ENCODE peak calls at places on chromosomes 6 and 20, in seven cellular contexts. T, B, O, K, X, M and D are unnamed samples.

GRCh38 chr6:111483736-111484654 is 977 bp upstream of the REV3L start:
- DNase-seq in O (peak), K (peak), B (peak), T (peak), X (peak), M (peak), D (peak)

GRCh38 chr6:12258591-12258990 is 31.6 kb upstream of the EDN1 start:
- DNase-seq in T (no peak), X (no peak), O (no peak), K (no peak), B (no peak), M (no peak), D (no peak)

GRCh38 chr6:11328613-11329247 is 96.3 kb upstream of the NEDD9 start:
- DNase-seq in T (no peak), M (no peak), K (no peak), X (no peak), O (peak), B (no peak), D (peak)

GRCh38 chr6:125114248-125114858 is 39.2 kb upstream of the TPD52L1 start:
- DNase-seq in B (peak), O (peak), M (peak), K (no peak), X (no peak), T (no peak), D (no peak)

GRCh38 chr6:112013051-112013450 is 40.9 kb upstream of the CCN6 start:
- DNase-seq in X (no peak), K (no peak), M (no peak), B (no peak), T (no peak), O (no peak), D (no peak)

GRCh38 chr6:15429146-15430110 is 183.6 kb downstream of the JARID2 start:
- DNase-seq in M (no peak), O (peak), X (no peak), K (no peak), T (no peak), B (no peak), D (no peak)

GRCh38 chr6:158021376-158021775 is 39.7 kb downstream of the SYNJ2 start:
- DNase-seq in X (no peak), O (no peak), T (no peak), M (no peak), K (no peak), B (no peak), D (no peak)

GRCh38 chr20:25750765-25751696 is 54.4 kb upstream of the ZNF337 start:
- DNase-seq in K (no peak), B (peak), X (peak), O (peak), M (peak), T (no peak), D (no peak)

GRCh38 chr6:44662461-44663121 is 275.1 kb downstream of the CDC5L start:
- DNase-seq in T (peak), B (no peak), O (peak), M (peak), K (no peak), X (peak), D (no peak)

GRCh38 chr20:47546184-47547033 is 44.7 kb downstream of the NCOA3 start:
- DNase-seq in K (no peak), T (no peak), X (no peak), M (no peak), O (peak), B (no peak), D (peak)

GRCh38 chr6:130222775-130223174 is at the start of gene SAMD3:
- DNase-seq in B (no peak), O (no peak), T (no peak), X (no peak), K (no peak), M (no peak), D (no peak)

GRCh38 chr20:24632581-24632980 is 163.2 kb downstream of the SYNDIG1 start:
- DNase-seq in K (no peak), M (peak), B (no peak), O (no peak), T (no peak), X (no peak), D (no peak)

GRCh38 chr6:81241717-81242116 is 510.8 kb downstream of the TENT5A start:
- DNase-seq in T (no peak), B (peak), K (no peak), O (no peak), X (no peak), M (peak), D (peak)

GRCh38 chr6:158772851-158773371 is 46.3 kb downstream of the EZR start:
- DNase-seq in M (no peak), O (no peak), X (no peak), T (no peak), B (no peak), K (no peak), D (no peak)

GRCh38 chr6:41488392-41489129 is 57.6 kb upstream of the FOXP4 start:
- DNase-seq in K (no peak), O (peak), M (peak), X (peak), B (no peak), T (peak), D (peak)

GRCh38 chr6:11500008-11500407 is 37.5 kb upstream of the TMEM170B start:
- DNase-seq in K (no peak), O (peak), T (peak), M (no peak), B (no peak), X (no peak), D (no peak)

GRCh38 chr6:52522151-52522626 is 54.7 kb downstream of the TRAM2 start:
- DNase-seq in B (no peak), X (peak), K (peak), T (no peak), M (no peak), O (peak), D (no peak)

GRCh38 chr20:49631074-49631716 is 63.3 kb upstream of the PTGIS start:
- DNase-seq in O (no peak), T (no peak), K (no peak), B (no peak), M (no peak), X (no peak), D (no peak)
- H3K4me3 ChIP-seq in O (no peak), T (no peak), K (no peak), B (no peak), M (no peak), X (no peak), D (no peak)

GRCh38 chr20:45373353-45374100 is 4.6 kb downstream of the TP53TG5 start:
- DNase-seq in T (no peak), O (peak), B (peak), X (peak), M (peak), K (peak), D (no peak)
- H3K4me3 ChIP-seq in T (peak), O (peak), B (peak), X (peak), M (peak), K (peak), D (peak)

DNA sequence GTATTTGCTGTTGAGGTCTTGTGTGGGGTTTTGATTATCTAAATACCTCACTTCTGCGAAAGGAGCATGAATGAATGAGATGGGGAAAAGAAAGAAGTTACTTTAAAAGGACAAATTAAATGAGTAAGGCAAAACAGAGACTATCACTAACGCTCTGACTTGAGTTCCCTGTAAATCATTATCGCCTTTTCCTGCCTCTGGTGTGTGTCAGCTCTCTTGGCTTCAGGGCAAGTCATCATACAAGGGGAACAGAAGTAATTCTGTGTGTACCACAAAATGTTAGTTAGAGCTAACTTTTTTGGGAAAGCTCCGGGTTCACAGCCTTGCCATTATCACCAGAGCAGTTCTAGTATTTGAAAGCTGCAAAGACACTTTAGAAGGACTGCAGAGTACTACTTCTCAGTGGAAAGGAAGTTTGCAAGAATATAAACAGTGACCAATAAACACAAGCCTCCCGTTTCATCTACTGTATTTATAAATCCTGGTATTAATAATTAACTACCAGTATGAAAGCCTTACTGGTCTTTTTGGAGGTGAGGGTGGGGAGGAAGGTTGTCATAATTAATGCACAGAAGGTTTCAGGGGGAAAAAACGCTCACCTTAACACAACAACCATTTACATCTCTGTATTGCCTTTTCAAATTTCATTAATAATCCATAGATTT is 1.2 kb downstream of the DZANK1 start:
- DNase-seq in T (peak), K (no peak), M (no peak), O (no peak), B (peak), X (no peak), D (no peak)
- H3K4me3 ChIP-seq in T (peak), K (no peak), M (peak), O (no peak), B (peak), X (peak), D (no peak)

GRCh38 chr6:34695729-34696188 is 808 bp downstream of the ILRUN start:
- DNase-seq in O (no peak), M (peak), K (no peak), B (no peak), T (no peak), X (no peak), D (no peak)

GRCh38 chr6:34696739-34697543 is at the start of gene ILRUN:
- DNase-seq in O (peak), M (peak), X (peak), K (peak), T (peak), B (peak), D (peak)

GRCh38 chr6:34697904-34698557 is 1.5 kb upstream of the ILRUN start:
- DNase-seq in M (no peak), T (no peak), B (no peak), X (no peak), O (no peak), K (no peak), D (no peak)

GRCh38 chr6:34696189-34696738 is 303 bp downstream of the ILRUN start:
- DNase-seq in T (no peak), M (no peak), K (peak), O (no peak), B (no peak), X (peak), D (no peak)

GRCh38 chr6:34697544-34697836 is 923 bp upstream of the ILRUN start:
- DNase-seq in B (no peak), M (no peak), X (no peak), T (no peak), K (no peak), O (no peak), D (no peak)
- H3K4me3 ChIP-seq in B (peak), M (peak), X (peak), T (peak), K (peak), O (peak), D (peak)

DNA sequence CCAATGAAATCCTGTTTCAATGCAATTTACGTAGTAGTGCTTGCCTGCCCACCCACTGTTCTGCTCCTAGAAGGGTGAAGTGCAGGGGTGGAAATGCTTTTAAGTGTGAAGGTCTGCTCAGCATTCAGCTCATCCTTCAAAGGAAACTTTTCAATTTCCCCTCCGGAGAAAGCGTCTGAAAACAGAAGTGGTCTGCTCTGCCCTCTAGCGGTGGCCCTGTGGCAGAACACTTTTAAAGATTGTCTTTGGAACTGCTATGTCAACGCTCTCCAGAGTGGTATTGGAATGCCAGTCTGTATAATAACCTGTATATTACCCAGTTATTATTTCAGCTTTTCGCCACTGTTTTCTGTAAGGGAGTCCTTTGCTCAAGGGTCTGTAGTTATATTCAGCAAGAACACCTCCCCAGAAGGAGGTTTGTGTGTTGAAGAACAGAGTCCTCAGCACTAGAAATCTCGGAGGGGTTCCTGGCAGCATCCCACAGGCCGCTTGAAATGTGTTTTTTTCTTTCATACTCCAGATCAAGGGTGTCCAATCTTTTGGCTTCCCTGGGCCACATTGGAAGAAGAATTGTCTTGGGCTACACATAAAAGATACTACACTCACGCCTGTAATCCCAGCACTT is 63.1 kb upstream of the KLHL31 start:
- DNase-seq in M (peak), K (no peak), X (no peak), B (peak), O (peak), T (no peak), D (peak)
- H3K4me3 ChIP-seq in M (no peak), K (no peak), X (peak), B (no peak), O (no peak), T (no peak), D (no peak)

DNA sequence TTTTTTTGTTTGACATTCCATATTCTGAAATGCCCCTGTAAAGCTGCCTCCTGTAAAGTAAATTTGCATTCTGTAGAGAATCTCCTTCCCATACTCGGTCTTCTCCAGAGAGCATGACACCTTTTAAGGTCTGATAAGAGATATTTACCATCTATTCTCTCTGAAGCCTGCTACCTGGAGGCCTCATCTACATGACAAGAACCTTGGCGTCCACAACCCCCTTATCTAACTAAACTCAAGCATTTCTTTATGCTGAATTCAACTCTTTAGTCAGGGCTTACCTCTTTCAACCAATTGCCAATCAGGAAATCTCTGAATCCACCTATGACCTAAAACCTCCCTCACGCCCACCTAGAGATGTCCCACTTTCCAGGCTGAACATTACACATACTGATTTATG is 51.6 kb downstream of the FAM184A start:
- DNase-seq in K (no peak), B (no peak), O (no peak), X (no peak), T (no peak), M (no peak), D (no peak)
- H3K4me3 ChIP-seq in K (no peak), B (no peak), O (no peak), X (no peak), T (no peak), M (no peak), D (no peak)

GRCh38 chr20:44537993-44538392 is 16.1 kb upstream of the SERINC3 start:
- DNase-seq in T (no peak), M (no peak), B (no peak), O (no peak), K (no peak), X (no peak), D (no peak)
- H3K4me3 ChIP-seq in T (no peak), M (no peak), B (no peak), O (no peak), K (no peak), X (no peak), D (no peak)

GRCh38 chr6:7311920-7312615 is 931 bp downstream of the SSR1 start:
- DNase-seq in T (no peak), O (peak), K (no peak), B (no peak), M (peak), X (no peak), D (no peak)

GRCh38 chr6:7311171-7311570 is 1.8 kb downstream of the SSR1 start:
- DNase-seq in K (no peak), O (no peak), M (no peak), T (no peak), B (no peak), X (no peak), D (no peak)

GRCh38 chr6:7312616-7313504 is at the start of gene SSR1:
- DNase-seq in X (peak), T (peak), K (peak), B (peak), O (peak), M (peak), D (peak)

GRCh38 chr6:7309050-7309449 is 3.9 kb downstream of the SSR1 start:
- DNase-seq in O (no peak), T (no peak), B (no peak), M (no peak), K (no peak), X (no peak), D (no peak)

GRCh38 chr6:7307533-7307932 is 5.5 kb downstream of the SSR1 start:
- DNase-seq in B (no peak), K (no peak), T (no peak), M (no peak), X (no peak), O (no peak), D (no peak)
- H3K4me3 ChIP-seq in B (no peak), K (no peak), T (no peak), M (no peak), X (no peak), O (no peak), D (no peak)

GRCh38 chr6:118285791-118286190 is 262.3 kb upstream of the PLN start:
- DNase-seq in M (no peak), O (no peak), B (no peak), T (no peak), X (no peak), K (no peak), D (no peak)

GRCh38 chr6:118283759-118284158 is 264.3 kb upstream of the PLN start:
- DNase-seq in T (no peak), K (no peak), O (peak), M (peak), B (peak), X (no peak), D (peak)

GRCh38 chr6:118288355-118289124 is 259.6 kb upstream of the PLN start:
- DNase-seq in T (no peak), M (no peak), X (no peak), O (no peak), K (no peak), B (no peak), D (no peak)

GRCh38 chr6:118281291-118281690 is 266.8 kb upstream of the PLN start:
- DNase-seq in X (no peak), M (peak), T (no peak), O (no peak), K (no peak), B (no peak), D (no peak)

DNA sequence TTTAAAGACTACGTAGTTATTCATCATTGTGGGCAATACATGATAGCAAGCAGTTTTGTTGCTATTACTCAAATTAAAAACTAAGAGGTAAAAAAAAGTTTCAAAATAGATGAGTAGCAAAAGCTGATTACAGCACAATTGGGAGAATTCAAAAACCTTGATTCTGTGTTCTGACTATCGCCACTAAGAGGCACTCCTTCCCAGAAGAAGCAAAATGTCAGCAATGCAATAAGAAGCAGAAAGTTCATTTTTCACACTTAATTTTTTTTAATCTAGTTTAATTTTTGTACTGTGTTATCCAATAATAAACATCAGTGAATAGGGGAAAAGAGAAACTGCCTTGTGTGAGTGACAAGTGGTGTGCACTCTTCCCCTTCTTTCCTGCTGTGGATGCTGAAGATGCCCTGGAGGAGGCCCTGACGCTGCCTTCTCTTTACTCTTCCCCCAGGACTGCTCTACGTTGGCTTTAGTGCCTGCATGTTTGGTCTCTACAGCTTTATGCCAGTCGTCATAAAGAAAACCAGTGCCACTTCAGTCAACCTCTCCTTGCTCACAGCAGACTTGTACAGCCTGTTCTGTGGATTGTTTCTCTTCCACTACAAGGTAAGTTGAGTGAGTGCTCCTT is 263.2 kb upstream of the PLN start:
- DNase-seq in B (no peak), O (no peak), T (no peak), M (no peak), X (no peak), K (no peak), D (no peak)
- H3K4me3 ChIP-seq in B (no peak), O (no peak), T (no peak), M (no peak), X (no peak), K (no peak), D (no peak)

GRCh38 chr6:166412156-166412910 is 29.6 kb upstream of the MPC1 start:
- DNase-seq in K (no peak), X (peak), T (no peak), O (no peak), B (no peak), M (no peak), D (no peak)

GRCh38 chr6:166412911-166413384 is 30.2 kb upstream of the MPC1 start:
- DNase-seq in B (no peak), M (no peak), T (no peak), O (no peak), K (no peak), X (no peak), D (no peak)

GRCh38 chr6:166411271-166411670 is 28.5 kb upstream of the MPC1 start:
- DNase-seq in B (no peak), X (peak), M (no peak), T (no peak), O (no peak), K (no peak), D (no peak)

GRCh38 chr6:166410426-166410935 is 27.7 kb upstream of the MPC1 start:
- DNase-seq in O (no peak), T (no peak), X (peak), M (no peak), B (no peak), K (no peak), D (no peak)

GRCh38 chr6:166411721-166412151 is 29.0 kb upstream of the MPC1 start:
- DNase-seq in T (no peak), X (peak), K (no peak), O (no peak), M (no peak), B (no peak), D (no peak)
- H3K4me3 ChIP-seq in T (no peak), X (no peak), K (no peak), O (no peak), M (no peak), B (no peak), D (no peak)